ENCODE peak calls at places on chromosomes 5 and 9, in four cellular contexts. Q is erythroblast, B is tibial nerve, C is transverse colon. N is an unnamed sample.

GRCh38 chr5:6837519-6838110 is 124.4 kb downstream of the TENT4A start:
- DNase-seq in Q (peak), B (no peak), C (peak), N (no peak)

GRCh38 chr5:17383526-17383925 is 114.5 kb upstream of the TAF11L2 start:
- DNase-seq in Q (no peak), B (no peak), C (no peak), N (no peak)

GRCh38 chr5:142106061-142106460 is 2.5 kb upstream of the NDFIP1 start:
- DNase-seq in Q (no peak), B (no peak), C (peak), N (no peak)

GRCh38 chr5:135248801-135249231 is 150.2 kb downstream of the MACROH2A1 start:
- DNase-seq in Q (no peak), B (no peak), C (no peak), N (no peak)

GRCh38 chr5:103908327-103909099 is 345.9 kb upstream of the NUDT12 start:
- DNase-seq in Q (no peak), B (no peak), C (no peak), N (no peak)

GRCh38 chr9:133710661-133711427 is 27.3 kb downstream of the SARDH start:
- DNase-seq in Q (no peak), B (no peak), C (no peak), N (no peak)

GRCh38 chr5:151617383-151617840 is 26.3 kb upstream of the FAT2 start:
- DNase-seq in Q (no peak), B (no peak), C (no peak), N (no peak)

GRCh38 chr9:5336683-5337082 is 3.0 kb downstream of the RLN1 start:
- DNase-seq in Q (no peak), B (no peak), C (no peak), N (no peak)

GRCh38 chr5:135008556-135008955 is 25.5 kb downstream of the PITX1 start:
- DNase-seq in Q (no peak), B (no peak), C (no peak), N (no peak)

GRCh38 chr5:68464424-68464823 is 248.9 kb downstream of the PIK3R1 start:
- DNase-seq in Q (no peak), B (no peak), C (no peak), N (no peak)

GRCh38 chr9:94164756-94165549 is 80.7 kb downstream of the PTPDC1 start:
- DNase-seq in Q (no peak), B (no peak), C (no peak), N (no peak)

GRCh38 chr9:132973713-132974112 is 4.8 kb upstream of the GFI1B start:
- DNase-seq in Q (peak), B (no peak), C (no peak), N (no peak)

GRCh38 chr5:40486437-40487270 is 193.1 kb upstream of the PTGER4 start:
- DNase-seq in Q (no peak), B (no peak), C (no peak), N (no peak)

GRCh38 chr5:94184870-94185269 is 433.5 kb downstream of the KIAA0825 start:
- DNase-seq in Q (no peak), B (no peak), C (no peak), N (no peak)

GRCh38 chr9:15482146-15482545 is 28.6 kb downstream of the PSIP1 start:
- DNase-seq in Q (no peak), B (no peak), C (no peak), N (no peak)

GRCh38 chr9:24832307-24832706 is 286.6 kb upstream of the IZUMO3 start:
- DNase-seq in Q (peak), B (no peak), C (no peak), N (peak)

GRCh38 chr9:115938479-115938878 is 215.1 kb upstream of the PAPPA start:
- DNase-seq in Q (no peak), B (no peak), C (no peak), N (no peak)

GRCh38 chr9:77514886-77515711 is 133.0 kb downstream of the GNA14 start:
- DNase-seq in Q (no peak), B (no peak), C (no peak), N (no peak)

GRCh38 chr9:81476808-81477207 is 212.5 kb downstream of the TLE1 start:
- DNase-seq in Q (no peak), B (no peak), C (no peak), N (no peak)

GRCh38 chr9:77016526-77017504 is 2.6 kb upstream of the FOXB2 start:
- DNase-seq in Q (no peak), B (no peak), C (no peak), N (no peak)

GRCh38 chr9:87869082-87869481 is 13.6 kb upstream of the SPATA31E1 start:
- DNase-seq in Q (peak), B (no peak), C (no peak), N (no peak)

GRCh38 chr5:106094128-106094726 is 1576.5 kb downstream of the EFNA5 start:
- DNase-seq in Q (no peak), B (no peak), C (peak), N (peak)

GRCh38 chr9:126860077-126860756 is at the start of gene ZBTB34:
- DNase-seq in Q (peak), B (peak), C (peak), N (peak)

GRCh38 chr9:36905101-36906066 is 128.7 kb downstream of the PAX5 start:
- DNase-seq in Q (no peak), B (no peak), C (no peak), N (no peak)

GRCh38 chr5:4295663-4296339 is 700.2 kb downstream of the IRX1 start:
- DNase-seq in Q (no peak), B (no peak), C (no peak), N (peak)

GRCh38 chr9:126293522-126293889 is 33.1 kb upstream of the MVB12B start:
- DNase-seq in Q (no peak), B (no peak), C (no peak), N (no peak)

GRCh38 chr9:89427621-89428221 is 70.2 kb downstream of the SEMA4D start:
- DNase-seq in Q (no peak), B (no peak), C (no peak), N (peak)

GRCh38 chr5:60349891-60350415 is 350.0 kb downstream of the DEPDC1B start:
- DNase-seq in Q (no peak), B (no peak), C (no peak), N (no peak)

GRCh38 chr9:106324071-106324470 is 538.9 kb upstream of the ZNF462 start:
- DNase-seq in Q (no peak), B (no peak), C (no peak), N (no peak)

GRCh38 chr5:138869763-138870500 is 5.2 kb downstream of the LRRTM2 start:
- DNase-seq in Q (no peak), B (no peak), C (no peak), N (no peak)

GRCh38 chr9:12723409-12724028 is 30.3 kb downstream of the TYRP1 start:
- DNase-seq in Q (no peak), B (no peak), C (no peak), N (no peak)

GRCh38 chr5:53089481-53089976 is 20.0 kb downstream of the MOCS2 start:
- DNase-seq in Q (no peak), B (no peak), C (no peak), N (no peak)

GRCh38 chr5:76326559-76327351 is 76.3 kb upstream of the IQGAP2 start:
- DNase-seq in Q (no peak), B (no peak), C (no peak), N (no peak)

GRCh38 chr5:95808686-95809413 is 13.7 kb downstream of the GLRX start:
- DNase-seq in Q (peak), B (peak), C (peak), N (no peak)

GRCh38 chr5:89315194-89315593 is 432.2 kb upstream of the MEF2C start:
- DNase-seq in Q (no peak), B (no peak), C (no peak), N (no peak)

GRCh38 chr5:98424681-98425454 is 348.6 kb upstream of the RGMB start:
- DNase-seq in Q (no peak), B (peak), C (no peak), N (no peak)

GRCh38 chr5:73183000-73183399 is 10.0 kb downstream of the TMEM174 start:
- DNase-seq in Q (no peak), B (no peak), C (no peak), N (no peak)

GRCh38 chr9:93949694-93950449 is 5.3 kb downstream of the BARX1 start:
- DNase-seq in Q (no peak), B (no peak), C (no peak), N (peak)

GRCh38 chr9:135048758-135049284 is 38.6 kb upstream of the OLFM1 start:
- DNase-seq in Q (no peak), B (no peak), C (no peak), N (no peak)

GRCh38 chr5:1135696-1136525 is 24.0 kb upstream of the SLC12A7 start:
- DNase-seq in Q (no peak), B (no peak), C (no peak), N (no peak)
- TF ChIP-seq POLR2A in Q (no peak), B (no peak), C (no peak), N (no peak)

DNA sequence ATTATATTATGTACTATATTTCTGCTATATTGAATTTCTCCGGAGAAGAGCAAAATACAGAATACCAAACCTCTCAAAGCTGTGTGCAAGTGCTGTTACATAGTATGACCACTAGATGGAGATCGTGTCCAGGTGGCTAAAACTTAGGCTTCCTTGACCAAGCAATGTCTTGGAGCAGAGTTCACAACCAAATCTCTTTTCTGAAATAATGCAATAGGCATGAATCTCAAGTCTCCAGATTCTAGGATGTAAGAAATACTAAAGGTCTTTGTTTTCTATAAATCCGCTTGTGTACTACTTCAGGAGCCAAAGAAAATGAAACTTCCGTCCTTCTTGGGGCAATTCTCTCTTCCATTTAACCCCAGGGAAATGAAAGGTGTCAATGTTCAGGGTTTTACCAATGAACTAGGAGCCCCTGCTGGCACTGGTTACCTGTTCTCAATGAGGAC is 181.5 kb upstream of the RAI14 start:
- DNase-seq in Q (peak), B (no peak), C (no peak), N (peak)
- TF ChIP-seq POLR2A in Q (no peak), B (no peak), C (no peak), N (no peak)

GRCh38 chr9:92489209-92489608 is 6.9 kb upstream of the ASPN start:
- DNase-seq in Q (no peak), B (no peak), C (no peak), N (peak)

GRCh38 chr9:92493741-92494387 is 11.6 kb upstream of the ASPN start:
- DNase-seq in Q (no peak), B (no peak), C (no peak), N (no peak)

GRCh38 chr9:92496401-92496800 is 14.1 kb upstream of the ASPN start:
- DNase-seq in Q (no peak), B (no peak), C (no peak), N (no peak)

DNA sequence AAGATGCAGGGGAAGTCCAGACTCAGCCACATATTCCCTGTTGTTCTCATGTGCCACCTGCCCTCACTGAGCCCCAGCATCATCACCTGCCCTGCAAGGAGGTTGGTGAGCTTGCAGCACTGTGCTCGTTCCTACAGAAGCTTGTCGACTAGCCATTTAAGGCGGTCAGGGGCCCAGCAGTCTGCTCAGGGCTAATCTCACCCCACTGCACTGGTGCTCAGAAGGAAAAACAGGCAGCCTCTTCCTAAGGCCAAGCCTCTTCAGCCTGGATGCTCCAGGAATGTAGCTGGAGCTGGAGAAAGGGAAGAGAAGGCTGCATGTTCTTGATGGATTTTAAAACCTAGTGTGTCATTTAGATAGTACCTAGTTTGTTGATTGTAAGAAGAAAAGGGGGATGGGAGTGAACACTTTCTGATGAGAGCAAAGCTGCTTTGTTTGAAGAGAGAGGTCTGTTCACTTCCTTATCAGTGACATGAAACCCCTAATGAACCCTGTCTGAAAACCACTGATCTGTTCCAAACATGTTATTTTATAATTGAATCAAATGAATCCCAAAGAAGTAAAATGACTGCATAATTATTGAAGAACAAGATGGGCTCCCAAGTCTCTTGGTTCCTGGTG is 10.6 kb upstream of the ASPN start:
- DNase-seq in Q (no peak), B (no peak), C (no peak), N (no peak)
- TF ChIP-seq POLR2A in Q (no peak), B (no peak), C (no peak), N (no peak)

GRCh38 chr9:138073808-138074207 is 196.2 kb downstream of the CACNA1B start:
- DNase-seq in Q (no peak), B (no peak), C (no peak), N (no peak)
- TF ChIP-seq POLR2A in Q (no peak), B (no peak), C (no peak), N (no peak)

GRCh38 chr5:171416160-171417049 is 3.0 kb upstream of the FGF18 start:
- DNase-seq in Q (no peak), B (no peak), C (no peak), N (no peak)

GRCh38 chr5:171409164-171410136 is 10.0 kb upstream of the FGF18 start:
- DNase-seq in Q (peak), B (no peak), C (no peak), N (no peak)

GRCh38 chr5:171415115-171415730 is 4.2 kb upstream of the FGF18 start:
- DNase-seq in Q (no peak), B (no peak), C (no peak), N (no peak)

GRCh38 chr5:171412186-171412585 is 7.3 kb upstream of the FGF18 start:
- DNase-seq in Q (no peak), B (no peak), C (no peak), N (no peak)

GRCh38 chr5:171413153-171413910 is 6.1 kb upstream of the FGF18 start:
- DNase-seq in Q (no peak), B (no peak), C (no peak), N (no peak)
- TF ChIP-seq POLR2A in Q (no peak), B (no peak), C (no peak), N (no peak)

N was measured in H54.